ENCODE peak calls at places on chromosomes 16 and 17, in four cellular contexts. T, P, Z and R are unnamed samples.
A peak's percentile ranks its signal among the peaks of the same experiment; 100 is the strongest.

GRCh38 chr17:45225051-45225700 is 3.5 kb downstream of the FMNL1 start:
- DNase-seq in Z (no peak), T (no peak), P (no peak), R (no peak)

GRCh38 chr16:29029168-29029994 is 44.5 kb downstream of the LAT start:
- DNase-seq in T (peak; percentile 96), P (peak; percentile 80), Z (no peak), R (no peak)

GRCh38 chr17:7289256-7290032 is 5.0 kb downstream of the YBX2 start:
- DNase-seq in P (no peak), T (no peak), Z (no peak), R (no peak)

GRCh38 chr17:52276609-52277008 is 118.1 kb upstream of the CA10 start:
- DNase-seq in T (no peak), P (no peak), Z (no peak), R (no peak)

GRCh38 chr17:67200727-67201301 is 44.2 kb downstream of the HELZ start:
- DNase-seq in P (no peak), Z (no peak), T (no peak), R (no peak)

GRCh38 chr17:956905-957304 is 22.7 kb downstream of the NXN start:
- DNase-seq in P (no peak), Z (no peak), T (no peak), R (no peak)

GRCh38 chr17:13594762-13595697 is 6.7 kb downstream of the HS3ST3A1 start:
- DNase-seq in Z (peak; percentile 20), P (peak; percentile 94), T (peak; percentile 78), R (peak; percentile 81)

GRCh38 chr17:17058304-17058703 is 16.0 kb downstream of the MPRIP start:
- DNase-seq in Z (peak; percentile 10), T (no peak), P (no peak), R (no peak)

GRCh38 chr17:41682611-41683010 is 6.1 kb upstream of the EIF1 start:
- DNase-seq in T (no peak), P (no peak), Z (no peak), R (no peak)

GRCh38 chr16:15765880-15766279 is 90.9 kb downstream of the MYH11 start:
- DNase-seq in Z (peak; percentile 22), T (no peak), P (peak; percentile 40), R (no peak)

GRCh38 chr16:85569615-85570212 is 43.4 kb upstream of the GSE1 start:
- DNase-seq in Z (no peak), T (peak; percentile 86), P (no peak), R (no peak)

GRCh38 chr17:40015005-40015997 is at the start of gene CSF3:
- DNase-seq in T (no peak), Z (no peak), P (peak; percentile 37), R (no peak)

GRCh38 chr17:65797101-65797500 is 235.7 kb upstream of the AXIN2 start:
- DNase-seq in P (no peak), Z (no peak), T (no peak), R (no peak)

GRCh38 chr16:76278976-76279375 is 1.8 kb downstream of the CNTNAP4 start:
- DNase-seq in T (no peak), Z (no peak), P (peak; percentile 63), R (no peak)
- TF ChIP-seq CTCF in T (no peak), Z (no peak), P (peak; percentile 39), R (peak; percentile 63)

GRCh38 chr17:34424814-34425490 is 61.9 kb upstream of the CCL1 start:
- DNase-seq in Z (no peak), T (no peak), P (no peak), R (no peak)
- TF ChIP-seq CTCF in Z (no peak), T (no peak), P (no peak), R (no peak)

GRCh38 chr17:79923974-79924638 is 84.9 kb upstream of the CBX4 start:
- DNase-seq in T (no peak), P (peak; percentile 17), Z (no peak), R (no peak)
- TF ChIP-seq CTCF in T (peak; percentile 39), P (peak; percentile 48), Z (no peak), R (peak; percentile 77)

GRCh38 chr16:70772493-70772892 is 28.5 kb downstream of the VAC14 start:
- DNase-seq in P (peak; percentile 53), T (peak; percentile 35), Z (no peak), R (no peak)

GRCh38 chr16:70770968-70771552 is 29.9 kb downstream of the VAC14 start:
- DNase-seq in T (no peak), Z (peak; percentile 36), P (peak; percentile 58), R (peak; percentile 80)

GRCh38 chr16:70769131-70769530 is 31.8 kb downstream of the VAC14 start:
- DNase-seq in P (no peak), Z (no peak), T (no peak), R (no peak)

GRCh38 chr16:70769761-70770160 is 31.2 kb downstream of the VAC14 start:
- DNase-seq in T (no peak), Z (no peak), P (no peak), R (no peak)

GRCh38 chr16:70770291-70770967 is 30.5 kb downstream of the VAC14 start:
- DNase-seq in T (no peak), Z (no peak), P (no peak), R (no peak)
- TF ChIP-seq CTCF in T (no peak), Z (no peak), P (no peak), R (no peak)

GRCh38 chr17:71482625-71483024 is 638.2 kb upstream of the SOX9 start:
- DNase-seq in P (no peak), T (no peak), Z (no peak), R (no peak)
- TF ChIP-seq CTCF in P (no peak), T (no peak), Z (no peak), R (no peak)

GRCh38 chr16:81787659-81788058 is 8.6 kb downstream of the PLCG2 start:
- DNase-seq in Z (no peak), P (no peak), T (no peak), R (no peak)

GRCh38 chr16:81784042-81784785 is 5.1 kb downstream of the PLCG2 start:
- DNase-seq in Z (no peak), P (peak; percentile 7), T (no peak), R (no peak)

GRCh38 chr16:81786321-81786720 is 7.2 kb downstream of the PLCG2 start:
- DNase-seq in Z (no peak), P (no peak), T (peak; percentile 39), R (no peak)

GRCh38 chr16:81785138-81785924 is 6.2 kb downstream of the PLCG2 start:
- DNase-seq in Z (no peak), P (no peak), T (no peak), R (no peak)

GRCh38 chr16:81786868-81787267 is 7.8 kb downstream of the PLCG2 start:
- DNase-seq in Z (no peak), P (no peak), T (peak; percentile 4), R (no peak)
- TF ChIP-seq CTCF in Z (no peak), P (no peak), T (no peak), R (no peak)

GRCh38 chr16:68736561-68736960 is 531 bp upstream of the CDH1 start:
- DNase-seq in P (no peak), T (no peak), Z (no peak), R (no peak)

GRCh38 chr16:68739964-68740627 is 3.0 kb downstream of the CDH1 start:
- DNase-seq in T (no peak), Z (no peak), P (peak; percentile 11), R (no peak)

GRCh38 chr16:68740628-68741346 is 3.7 kb downstream of the CDH1 start:
- DNase-seq in Z (no peak), P (no peak), T (no peak), R (no peak)

GRCh38 chr16:68737046-68737729 is at the start of gene CDH1:
- DNase-seq in T (no peak), Z (peak; percentile 26), P (no peak), R (peak; percentile 86)

DNA sequence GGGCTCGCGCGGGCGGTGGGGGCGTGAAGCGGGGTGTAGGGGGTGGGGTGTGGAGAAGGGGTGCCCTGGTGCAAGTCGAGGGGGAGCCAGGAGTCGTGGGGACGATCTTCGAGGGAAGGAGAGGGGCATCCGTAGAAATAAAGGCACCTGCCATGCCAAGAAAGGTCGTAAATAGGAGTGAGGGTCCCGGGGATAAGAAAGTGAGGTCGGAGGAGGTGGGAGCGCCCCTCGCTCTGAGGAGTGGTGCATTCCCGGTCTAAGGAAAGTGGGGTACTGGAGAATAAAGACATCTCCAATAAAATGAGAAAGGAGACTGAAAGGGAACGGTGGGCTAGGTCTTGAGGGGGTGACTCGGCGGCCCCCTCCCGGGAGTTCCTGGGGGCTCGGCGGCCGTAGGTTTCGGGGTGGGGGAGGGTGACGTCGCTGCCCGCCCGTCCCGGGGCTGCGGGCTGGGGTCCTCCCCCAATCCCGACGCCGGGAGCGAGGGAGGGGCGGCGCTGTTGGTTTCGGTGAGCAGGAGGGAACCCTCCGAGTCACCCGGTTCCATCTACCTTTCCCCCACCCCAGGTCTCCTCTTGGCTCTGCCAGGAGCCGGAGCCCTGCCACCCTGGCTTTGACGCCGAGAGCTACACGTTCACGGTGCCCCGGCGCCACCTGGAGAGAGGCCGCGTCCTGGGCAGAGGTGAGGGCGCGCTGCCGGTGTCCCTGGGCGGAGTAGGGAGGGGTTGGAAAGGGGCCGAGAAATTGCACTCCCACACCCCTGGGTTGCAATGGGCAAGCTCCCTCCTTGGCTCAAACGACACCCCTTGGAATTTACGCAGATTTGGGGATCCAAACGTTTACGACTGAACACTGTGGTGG is 868 bp downstream of the CDH1 start:
- DNase-seq in Z (no peak), P (no peak), T (no peak), R (no peak)
- TF ChIP-seq CTCF in Z (no peak), P (no peak), T (no peak), R (no peak)

GRCh38 chr17:57109393-57110151 is 24.5 kb downstream of the AKAP1 start:
- DNase-seq in P (no peak), Z (no peak), T (no peak), R (no peak)

GRCh38 chr17:57110579-57111367 is 25.7 kb downstream of the AKAP1 start:
- DNase-seq in T (no peak), P (no peak), Z (no peak), R (no peak)

GRCh38 chr17:57110152-57110542 is 25.1 kb downstream of the AKAP1 start:
- DNase-seq in Z (no peak), T (no peak), P (no peak), R (no peak)

GRCh38 chr17:57112994-57113393 is 27.9 kb downstream of the AKAP1 start:
- DNase-seq in P (no peak), T (no peak), Z (no peak), R (no peak)

GRCh38 chr17:57111386-57111785 is 26.3 kb downstream of the AKAP1 start:
- DNase-seq in Z (no peak), T (no peak), P (no peak), R (no peak)
- TF ChIP-seq CTCF in Z (no peak), T (no peak), P (no peak), R (no peak)

GRCh38 chr16:74716355-74716754 is 15.7 kb upstream of the MLKL start:
- DNase-seq in P (no peak), Z (no peak), T (no peak), R (no peak)
- TF ChIP-seq CTCF in P (no peak), Z (no peak), T (no peak), R (no peak)